ENCODE peak calls at places on chromosomes 11 and 22, in four cellular contexts. J, Q, F and V are unnamed samples.

GRCh38 chr11:67262731-67263675 is 3.3 kb upstream of the GRK2 start:
- DNase-seq in J (peak), Q (peak), F (peak), V (peak)

GRCh38 chr22:44795701-44796630 is 43.6 kb downstream of the ARHGAP8 start:
- DNase-seq in J (peak), Q (no peak), F (no peak), V (no peak)

GRCh38 chr11:69280994-69281393 is 13.0 kb upstream of the MYEOV start:
- DNase-seq in Q (no peak), F (peak), J (no peak), V (peak)

GRCh38 chr11:65323813-65324212 is 9.1 kb downstream of the CDC42EP2 start:
- DNase-seq in Q (no peak), F (no peak), J (no peak), V (no peak)

GRCh38 chr11:69437001-69437875 is 44.2 kb upstream of the LINC01488 start:
- DNase-seq in Q (no peak), F (peak), J (peak), V (peak)

GRCh38 chr11:65114538-65115171 is 2.8 kb downstream of the ZNHIT2 start:
- DNase-seq in J (no peak), F (no peak), Q (no peak), V (no peak)

GRCh38 chr11:119158467-119158866 is 9.6 kb downstream of the ABCG4 start:
- DNase-seq in F (no peak), Q (no peak), J (no peak), V (no peak)

GRCh38 chr11:9260182-9261146 is 4.7 kb downstream of the DENND5A start:
- DNase-seq in J (no peak), F (no peak), Q (no peak), V (no peak)

GRCh38 chr22:21697866-21698265 is 32.1 kb downstream of the PPIL2 start:
- DNase-seq in F (no peak), Q (no peak), J (no peak), V (no peak)

GRCh38 chr22:49300241-49300640 is 527.4 kb downstream of the BRD1 start:
- DNase-seq in F (no peak), J (no peak), Q (no peak), V (no peak)